ENCODE peak calls at places on chromosomes 7 and 10, in four cellular contexts. U, L, J and D are unnamed samples.

GRCh38 chr7:41315764-41316163 is 387.1 kb downstream of the INHBA start:
- DNase-seq in U (peak; percentile 12), L (no peak), J (no peak), D (no peak)

GRCh38 chr7:43314379-43315158 is 202.1 kb downstream of the HECW1 start:
- DNase-seq in U (no peak), L (no peak), J (no peak), D (no peak)

GRCh38 chr10:17023386-17024298 is 106.0 kb downstream of the CUBN start:
- DNase-seq in U (peak; percentile 70), L (peak; percentile 79), J (peak; percentile 95), D (peak; percentile 96)

GRCh38 chr7:42605381-42605780 is 306.5 kb downstream of the C7orf25 start:
- DNase-seq in U (no peak), L (no peak), J (no peak), D (no peak)

GRCh38 chr10:118754132-118754555 is 626 bp downstream of the CACUL1 start:
- DNase-seq in U (peak; percentile 34), L (peak; percentile 45), J (no peak), D (no peak)

GRCh38 chr10:86937502-86938154 is 19.8 kb downstream of the MMRN2 start:
- DNase-seq in U (no peak), L (no peak), J (no peak), D (no peak)

GRCh38 chr10:5291501-5292195 is 73.1 kb upstream of the UCN3 start:
- DNase-seq in U (peak; percentile 43), L (peak; percentile 35), J (peak; percentile 40), D (peak; percentile 42)

GRCh38 chr10:60846173-60846572 is 67.9 kb downstream of the CDK1 start:
- DNase-seq in U (no peak), L (no peak), J (no peak), D (no peak)

GRCh38 chr7:5284304-5285281 is 1.9 kb downstream of the SLC29A4 start:
- DNase-seq in U (peak; percentile 56), L (no peak), J (no peak), D (no peak)
- TF ChIP-seq CTCF in U (peak; percentile 17), L (no peak), J (peak; percentile 42), D (peak; percentile 44)

DNA sequence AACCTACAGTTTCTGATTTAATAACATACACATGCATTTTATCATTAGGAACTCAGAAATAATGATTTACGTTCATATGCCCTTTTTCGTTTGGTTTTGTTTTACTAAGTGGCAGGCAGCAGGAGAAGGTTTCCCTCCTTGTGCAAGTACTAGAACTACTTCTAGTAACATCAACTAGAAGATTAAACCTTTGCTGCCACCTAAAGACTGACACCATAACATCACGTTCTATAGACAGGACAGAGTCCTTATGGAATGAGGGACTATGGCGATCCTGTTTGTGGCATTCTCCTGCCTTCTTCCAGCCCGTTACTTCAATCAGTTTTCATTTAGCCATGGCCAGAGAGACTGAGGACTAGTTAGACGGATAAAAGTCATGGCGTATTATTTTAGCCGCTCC is 53.2 kb downstream of the GAD2 start:
- DNase-seq in U (no peak), L (no peak), J (no peak), D (peak; percentile 13)
- H3K4me3 ChIP-seq in U (no peak overlapping the region), L (no peak overlapping the region), J (no peak overlapping the region), D (no peak overlapping the region)

DNA sequence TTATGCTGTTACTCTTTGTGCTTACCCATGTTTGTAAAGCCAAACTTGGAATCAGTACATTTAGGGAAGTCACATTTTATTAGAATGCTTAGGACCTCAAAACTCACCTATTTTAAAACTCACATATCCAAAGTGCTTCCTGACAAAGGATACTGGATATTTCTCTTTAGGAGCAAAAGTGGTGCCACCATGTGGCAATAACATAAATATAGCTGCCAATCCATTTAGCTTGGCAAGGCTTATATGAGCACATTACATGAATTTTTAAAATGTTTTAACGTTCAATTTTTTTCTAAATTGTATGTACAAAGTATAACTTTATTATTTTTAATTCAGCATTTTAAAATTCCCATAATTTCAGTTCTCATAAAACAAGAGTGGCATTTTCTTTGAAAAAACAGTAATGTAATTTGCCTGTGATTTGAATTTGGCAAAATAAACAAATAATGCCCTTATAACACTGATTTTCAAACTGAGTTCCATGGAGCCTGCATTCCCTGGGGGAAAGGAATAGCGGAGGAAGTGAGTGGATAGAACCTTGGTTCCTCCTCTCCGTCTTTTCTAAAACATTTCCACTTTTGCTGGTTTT is 75.4 kb downstream of the HDAC9 start:
- DNase-seq in U (no peak), L (no peak), J (no peak), D (no peak)
- TF ChIP-seq CTCF in U (peak; percentile 36), L (peak; percentile 43), J (peak; percentile 19), D (peak; percentile 68)

GRCh38 chr10:6542999-6543430 is 37.1 kb downstream of the PRKCQ start:
- DNase-seq in U (no peak), L (no peak), J (no peak), D (no peak)

GRCh38 chr10:6536102-6536501 is 44.0 kb downstream of the PRKCQ start:
- DNase-seq in U (no peak), L (no peak), J (no peak), D (no peak)

GRCh38 chr10:6532321-6532720 is 47.8 kb downstream of the PRKCQ start:
- DNase-seq in U (no peak), L (no peak), J (no peak), D (no peak)

GRCh38 chr10:6535365-6535764 is 44.7 kb downstream of the PRKCQ start:
- DNase-seq in U (no peak), L (no peak), J (no peak), D (no peak)

DNA sequence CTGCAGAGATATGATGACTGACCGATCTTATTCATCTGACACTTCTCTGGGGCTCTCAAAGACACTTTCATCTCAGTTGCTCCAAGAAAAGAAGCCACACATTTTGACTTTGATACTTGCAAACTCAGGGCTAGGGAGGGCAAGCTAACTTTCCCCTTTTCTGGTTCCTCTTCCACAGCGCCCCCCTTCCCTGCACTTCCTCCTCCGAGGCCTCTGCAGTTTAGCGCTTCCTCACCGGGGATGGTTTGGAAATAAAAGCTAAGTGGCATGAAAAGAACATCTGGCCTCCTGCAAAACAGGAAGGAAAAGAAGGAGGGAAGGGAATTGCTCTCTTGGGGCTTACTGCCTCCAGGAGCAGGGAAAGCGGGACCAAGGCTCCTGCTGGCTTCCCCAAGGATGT is 42.4 kb downstream of the PRKCQ start:
- DNase-seq in U (no peak), L (peak; percentile 24), J (no peak), D (no peak)
- H3K4me3 ChIP-seq in U (no peak overlapping the region), L (no peak overlapping the region), J (no peak overlapping the region), D (no peak overlapping the region)

DNA sequence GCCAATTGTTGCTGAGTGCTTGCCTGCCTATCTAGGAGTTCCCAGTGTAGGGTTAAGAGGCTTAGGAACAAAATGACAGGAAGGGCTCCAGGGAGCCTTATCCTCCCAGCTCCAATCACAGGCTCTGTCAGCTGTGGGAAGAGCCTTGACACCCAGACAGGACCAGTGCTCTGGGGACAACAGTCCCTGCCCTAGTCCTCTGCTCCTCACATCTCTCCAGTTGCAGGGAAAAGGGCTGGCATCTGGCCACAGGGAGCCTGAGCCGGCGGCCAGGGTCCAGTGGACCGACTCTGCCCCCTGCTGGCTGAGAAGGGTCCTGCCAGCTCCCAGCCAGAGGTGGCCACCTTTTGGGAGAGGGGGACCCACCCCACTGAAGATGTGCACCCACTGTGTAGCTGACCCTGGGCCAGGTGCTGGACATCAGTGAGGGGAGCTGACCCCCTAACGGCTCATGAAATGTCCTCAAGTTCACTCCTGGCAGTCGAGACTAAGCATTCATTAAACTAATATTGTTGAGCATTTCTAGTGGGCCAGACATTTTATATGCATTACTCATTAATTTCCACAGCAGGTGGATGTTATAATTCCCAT is 17.6 kb downstream of the DNAJB12 start:
- DNase-seq in U (peak; percentile 86), L (peak; percentile 88), J (no peak), D (no peak)
- TF ChIP-seq CTCF in U (peak; percentile 94), L (peak; percentile 98), J (peak; percentile 94), D (peak; percentile 98)

GRCh38 chr10:123655763-123656162 is 10.4 kb upstream of the GPR26 start:
- DNase-seq in U (no peak), L (no peak), J (no peak), D (no peak)
- H3K4me3 ChIP-seq in U (no peak overlapping the region), L (no peak overlapping the region), J (no peak overlapping the region), D (no peak overlapping the region)

DNA sequence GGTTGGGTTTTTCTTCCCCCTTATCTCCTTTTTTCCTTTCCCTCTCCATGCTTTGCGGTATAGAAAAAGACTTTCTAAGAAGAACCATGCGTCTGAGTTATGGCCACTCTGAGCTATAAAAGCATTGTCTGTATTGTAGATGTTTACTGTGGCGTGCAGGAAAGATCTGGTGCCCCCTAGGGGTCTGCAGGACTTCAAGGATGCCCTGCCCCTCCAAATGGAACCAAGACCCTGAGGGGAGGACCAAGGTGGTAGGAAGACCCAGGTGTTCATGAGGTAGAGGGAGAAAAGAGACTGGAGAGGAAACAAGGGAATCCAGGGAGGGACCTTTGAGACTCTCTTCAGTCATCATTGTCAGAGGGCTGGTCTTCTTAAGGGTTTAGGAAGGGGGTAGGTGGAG is 68.8 kb downstream of the CYP26A1 start:
- DNase-seq in U (no peak), L (no peak), J (no peak), D (no peak)
- TF ChIP-seq CTCF in U (no peak), L (no peak), J (no peak), D (no peak)

GRCh38 chr7:27161721-27162547 is 3.4 kb downstream of the HOXA9 start:
- DNase-seq in U (peak; percentile 67), L (no peak), J (no peak), D (no peak)
- H3K4me3 ChIP-seq in U (peak overlapping the region; percentile 58), L (no peak overlapping the region), J (peak overlapping the region; percentile 75), D (peak overlapping the region; percentile 74)

DNA sequence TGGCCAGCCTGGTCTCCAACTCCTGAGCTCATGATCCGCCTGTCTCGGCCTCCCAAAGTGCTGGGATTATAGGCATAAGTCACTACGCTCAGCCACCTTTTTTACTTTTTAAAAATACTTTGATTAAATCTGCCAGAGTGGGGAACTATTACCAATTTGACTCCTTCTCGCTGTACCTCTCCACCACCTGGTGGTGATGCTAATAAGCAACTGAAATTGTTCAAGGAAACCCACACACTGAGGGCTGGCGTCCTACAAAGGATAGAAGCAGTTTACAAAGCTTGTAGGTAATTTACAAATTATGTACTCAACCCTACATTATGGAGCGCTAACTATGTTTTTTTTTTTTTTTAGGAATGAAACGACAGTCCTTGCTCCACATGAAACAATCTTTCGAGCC is 111.1 kb downstream of the CPED1 start:
- DNase-seq in U (no peak), L (no peak), J (no peak), D (no peak)
- TF ChIP-seq CTCF in U (no peak), L (no peak), J (no peak), D (peak; percentile 17)